ENCODE peak calls at places on chromosomes 5 and 9, in five cellular contexts. One of them, this sample, is unnamed.

GRCh38 chr9:126626117-126627022 is 12.6 kb downstream of the LMX1B start:
- DNase-seq in HCT116: no peak
- DNase-seq in A549: no peak
- DNase-seq in stimulated activated CD8-positive, alpha-beta memory T cell treated with anti-CD3 and anti-CD28 coated beads, Interleukin-12 subunit alpha, Interleukin-12 subunit beta, amount 100 ng/mL, for 4 hours: no peak
- DNase-seq in GOT3: no peak
- DNase-seq in this sample: no peak

GRCh38 chr5:172622091-172623046 is 18.7 kb upstream of the NEURL1B start:
- DNase-seq in HCT116: no peak
- DNase-seq in A549: no peak
- DNase-seq in stimulated activated CD8-positive, alpha-beta memory T cell treated with anti-CD3 and anti-CD28 coated beads, Interleukin-12 subunit alpha, Interleukin-12 subunit beta, amount 100 ng/mL, for 4 hours: no peak
- DNase-seq in GOT3: no peak
- DNase-seq in this sample: no peak

GRCh38 chr9:134484479-134484878 is 157.1 kb upstream of the COL5A1 start:
- DNase-seq in HCT116: no peak
- DNase-seq in A549: no peak
- DNase-seq in stimulated activated CD8-positive, alpha-beta memory T cell treated with anti-CD3 and anti-CD28 coated beads, Interleukin-12 subunit alpha, Interleukin-12 subunit beta, amount 100 ng/mL, for 4 hours: no peak
- DNase-seq in GOT3: no peak
- DNase-seq in this sample: no peak

GRCh38 chr9:82805027-82805426 is 257.9 kb downstream of the RASEF start:
- DNase-seq in HCT116: no peak
- DNase-seq in A549: no peak
- DNase-seq in stimulated activated CD8-positive, alpha-beta memory T cell treated with anti-CD3 and anti-CD28 coated beads, Interleukin-12 subunit alpha, Interleukin-12 subunit beta, amount 100 ng/mL, for 4 hours: no peak
- DNase-seq in GOT3: no peak
- DNase-seq in this sample: no peak

GRCh38 chr9:117750401-117750800 is 46.2 kb downstream of the TLR4 start:
- DNase-seq in HCT116: no peak
- DNase-seq in A549: no peak
- DNase-seq in stimulated activated CD8-positive, alpha-beta memory T cell treated with anti-CD3 and anti-CD28 coated beads, Interleukin-12 subunit alpha, Interleukin-12 subunit beta, amount 100 ng/mL, for 4 hours: no peak
- DNase-seq in GOT3: no peak
- DNase-seq in this sample: no peak

GRCh38 chr9:128027166-128027539 is 40.0 kb downstream of the NAIF1 start:
- DNase-seq in HCT116: no peak
- DNase-seq in A549: no peak
- DNase-seq in stimulated activated CD8-positive, alpha-beta memory T cell treated with anti-CD3 and anti-CD28 coated beads, Interleukin-12 subunit alpha, Interleukin-12 subunit beta, amount 100 ng/mL, for 4 hours: no peak
- DNase-seq in GOT3: no peak
- DNase-seq in this sample: no peak

GRCh38 chr9:74517188-74517587 is 20.1 kb downstream of the RORB start:
- DNase-seq in HCT116: no peak
- DNase-seq in A549: no peak
- DNase-seq in stimulated activated CD8-positive, alpha-beta memory T cell treated with anti-CD3 and anti-CD28 coated beads, Interleukin-12 subunit alpha, Interleukin-12 subunit beta, amount 100 ng/mL, for 4 hours: no peak
- DNase-seq in GOT3: no peak
- DNase-seq in this sample: no peak

GRCh38 chr5:77770293-77771005 is 5.7 kb downstream of the TBCA start:
- DNase-seq in HCT116: no peak
- DNase-seq in A549: no peak
- DNase-seq in stimulated activated CD8-positive, alpha-beta memory T cell treated with anti-CD3 and anti-CD28 coated beads, Interleukin-12 subunit alpha, Interleukin-12 subunit beta, amount 100 ng/mL, for 4 hours: no peak
- DNase-seq in GOT3: no peak
- DNase-seq in this sample: no peak

GRCh38 chr9:15155323-15155722 is 151.7 kb downstream of the TTC39B start:
- DNase-seq in HCT116: no peak
- DNase-seq in A549: no peak
- DNase-seq in stimulated activated CD8-positive, alpha-beta memory T cell treated with anti-CD3 and anti-CD28 coated beads, Interleukin-12 subunit alpha, Interleukin-12 subunit beta, amount 100 ng/mL, for 4 hours: no peak
- DNase-seq in GOT3: no peak
- DNase-seq in this sample: no peak

GRCh38 chr9:123685489-123686083 is 244.3 kb downstream of the DENND1A start:
- DNase-seq in HCT116: no peak
- DNase-seq in A549: no peak
- DNase-seq in stimulated activated CD8-positive, alpha-beta memory T cell treated with anti-CD3 and anti-CD28 coated beads, Interleukin-12 subunit alpha, Interleukin-12 subunit beta, amount 100 ng/mL, for 4 hours: no peak
- DNase-seq in GOT3: no peak
- DNase-seq in this sample: no peak

GRCh38 chr5:131854134-131854533 is 57.3 kb upstream of the FNIP1 start:
- DNase-seq in HCT116: no peak
- DNase-seq in A549: no peak
- DNase-seq in stimulated activated CD8-positive, alpha-beta memory T cell treated with anti-CD3 and anti-CD28 coated beads, Interleukin-12 subunit alpha, Interleukin-12 subunit beta, amount 100 ng/mL, for 4 hours: no peak
- DNase-seq in GOT3: no peak
- DNase-seq in this sample: no peak

GRCh38 chr5:129074903-129075302 is 19.6 kb upstream of the ISOC1 start:
- DNase-seq in HCT116: no peak
- DNase-seq in A549: no peak
- DNase-seq in stimulated activated CD8-positive, alpha-beta memory T cell treated with anti-CD3 and anti-CD28 coated beads, Interleukin-12 subunit alpha, Interleukin-12 subunit beta, amount 100 ng/mL, for 4 hours: no peak
- DNase-seq in GOT3: no peak
- DNase-seq in this sample: no peak

This sample was measured in thyroid gland.